ENCODE peak calls at places on chromosomes 13 and 19, in ten cellular contexts. D is lower leg skin; V is mucosa of descending colon; X is ureter; A is CD4-positive, alpha-beta memory T cell; U is ACHN; J is upper lobe of right lung; H is GOT3; G is OCI-LY7; M is foreskin fibroblast. B is an unnamed sample.

GRCh38 chr13:32205426-32206096 is 109.6 kb downstream of the ZAR1L start:
- DNase-seq in V (no peak), J (no peak), U (no peak), A (no peak), G (no peak), D (no peak), M (no peak), H (no peak), X (no peak), B (no peak)

GRCh38 chr19:48934837-48935236 is 1.3 kb downstream of the DHDH start:
- DNase-seq in D (no peak), M (no peak), X (no peak), H (no peak), J (no peak), V (no peak), A (no peak), U (no peak), G (no peak), B (no peak)

GRCh38 chr19:39936020-39936419 is 1.6 kb upstream of the FCGBP start:
- DNase-seq in V (peak), J (no peak), H (no peak), A (no peak), X (no peak), G (no peak), U (no peak), D (no peak), M (no peak), B (no peak)

GRCh38 chr13:30299746-30300145 is 7.6 kb downstream of the KATNAL1 start:
- DNase-seq in J (no peak), A (no peak), X (no peak), M (no peak), D (no peak), V (no peak), U (no peak), H (no peak), G (no peak), B (no peak)

GRCh38 chr19:6610934-6611370 is 20.0 kb upstream of the CD70 start:
- DNase-seq in J (no peak), D (peak), V (no peak), G (no peak), A (no peak), H (no peak), M (peak), X (no peak), U (peak), B (no peak)

GRCh38 chr13:27997904-27998522 is 9.5 kb upstream of the URAD start:
- DNase-seq in M (peak), J (peak), G (peak), V (peak), A (no peak), H (no peak), D (peak), X (no peak), U (peak), B (no peak)

GRCh38 chr19:2567580-2567979 is 91.7 kb downstream of the GADD45B start:
- DNase-seq in J (peak), D (peak), G (no peak), A (no peak), V (peak), M (no peak), H (no peak), X (no peak), U (no peak), B (peak)

GRCh38 chr19:4474504-4475136 is 2.5 kb downstream of the HDGFL2 start:
- DNase-seq in G (peak), V (no peak), U (no peak), J (no peak), H (no peak), X (no peak), A (no peak), D (no peak), M (peak), B (no peak)

GRCh38 chr19:56118666-56119584 is 2.2 kb downstream of the ZNF787 start:
- DNase-seq in D (no peak), X (no peak), V (no peak), A (no peak), U (no peak), G (no peak), H (no peak), M (no peak), J (no peak), B (no peak)

GRCh38 chr13:61045197-61045596 is 370.5 kb downstream of the PCDH20 start:
- DNase-seq in A (no peak), J (no peak), X (no peak), G (no peak), M (no peak), V (no peak), D (no peak), U (no peak), H (no peak), B (no peak)

GRCh38 chr13:50612717-50613116 is 230.8 kb downstream of the DLEU7 start:
- DNase-seq in J (no peak), V (no peak), G (peak), U (no peak), D (no peak), M (no peak), H (no peak), X (no peak), A (no peak), B (no peak)

GRCh38 chr13:61128850-61129645 is 286.6 kb downstream of the PCDH20 start:
- DNase-seq in G (no peak), H (no peak), D (no peak), U (no peak), V (no peak), A (no peak), M (no peak), X (no peak), J (no peak), B (no peak)

GRCh38 chr19:29477831-29478577 is 47.8 kb upstream of the VSTM2B start:
- DNase-seq in A (no peak), H (no peak), U (no peak), M (no peak), D (peak), V (no peak), X (peak), G (no peak), J (no peak), B (peak)

GRCh38 chr13:84648069-84648640 is 765.9 kb upstream of the SLITRK1 start:
- DNase-seq in H (no peak), G (no peak), A (no peak), M (no peak), J (no peak), X (no peak), D (no peak), U (peak), V (no peak), B (no peak)

GRCh38 chr19:7292950-7293794 is 1.0 kb downstream of the INSR start:
- DNase-seq in J (peak), H (no peak), A (no peak), U (no peak), D (peak), V (peak), M (peak), G (peak), X (peak), B (peak)

GRCh38 chr19:39351537-39352037 is 9.4 kb downstream of the SAMD4B start:
- DNase-seq in U (no peak), J (no peak), V (no peak), D (no peak), G (peak), H (no peak), X (no peak), M (peak), A (no peak), B (no peak)

GRCh38 chr13:39952244-39953233 is 297.1 kb downstream of the COG6 start:
- DNase-seq in X (no peak), U (no peak), M (no peak), D (no peak), V (no peak), J (no peak), A (peak), G (peak), H (no peak), B (no peak)

GRCh38 chr13:112968910-112969691 is at the start of gene MCF2L:
- DNase-seq in U (peak), V (peak), A (peak), X (no peak), M (peak), H (no peak), G (peak), J (peak), D (no peak), B (peak)

GRCh38 chr13:21749410-21749809 is 78.5 kb downstream of the FGF9 start:
- DNase-seq in X (no peak), H (no peak), V (no peak), A (no peak), U (no peak), M (no peak), G (no peak), D (no peak), J (no peak), B (no peak)

GRCh38 chr13:106099765-106100164 is 435.7 kb downstream of the EFNB2 start:
- DNase-seq in X (no peak), M (no peak), H (no peak), V (peak), U (no peak), J (no peak), A (no peak), G (no peak), D (no peak), B (no peak)

GRCh38 chr13:29464105-29464679 is 131.3 kb downstream of the SLC7A1 start:
- DNase-seq in G (no peak), J (no peak), H (no peak), V (no peak), U (no peak), X (no peak), A (no peak), M (no peak), D (no peak), B (peak)

GRCh38 chr19:19113040-19113541 is 25.2 kb downstream of the TMEM161A start:
- DNase-seq in V (no peak), G (peak), A (no peak), J (no peak), H (no peak), M (peak), U (peak), X (no peak), D (no peak), B (no peak)

GRCh38 chr19:17719730-17720486 is 628 bp downstream of the MAP1S start:
- DNase-seq in J (peak), V (peak), A (peak), X (no peak), M (no peak), U (no peak), D (no peak), H (no peak), G (no peak), B (no peak)

GRCh38 chr13:98875146-98875729 is 102.6 kb downstream of the DOCK9 start:
- DNase-seq in U (no peak), G (no peak), A (no peak), V (no peak), H (no peak), M (no peak), X (no peak), D (no peak), J (no peak), B (no peak)

GRCh38 chr13:38202730-38203129 is 146.9 kb upstream of the UFM1 start:
- DNase-seq in M (peak), G (no peak), D (no peak), J (no peak), A (no peak), V (no peak), X (no peak), U (no peak), H (no peak), B (no peak)

GRCh38 chr19:36771275-36772231 is 1.1 kb downstream of the ZNF850 start:
- DNase-seq in H (no peak), D (peak), G (peak), U (peak), A (peak), M (peak), J (no peak), X (peak), V (peak), B (peak)

GRCh38 chr19:23395041-23395721 is at the start of gene ZNF91:
- DNase-seq in V (peak), J (peak), U (peak), X (peak), H (peak), G (peak), A (peak), D (peak), M (peak), B (peak)

B was measured in cardiac septum.